ENCODE peak calls at places on chromosomes 5 and 9, in ten cellular contexts. E is activated CD4-positive, CD25-positive, alpha-beta regulatory T cell treated with anti-CD3 and anti-CD28 coated beads, Interleukin-2, amount 50 U/mL, for 72 hours; P is stimulated activated CD4-positive, alpha-beta T cell treated with anti-CD3 and anti-CD28 coated beads, Interleukin-2, amount 100 ng/mL, for 48 hours; H is sigmoid colon; R is sciatic nerve; A is neuronal stem cell; T is NCI-H1092; K is GM12865; V is HT-29; C is GM19239. I is an unnamed sample.

GRCh38 chr9:806285-807156 is 35.0 kb upstream of the DMRT1 start:
- DNase-seq in P (peak), A (peak), C (no peak), V (peak), E (no peak), H (no peak), K (peak), T (no peak), R (no peak), I (peak)

GRCh38 chr9:90023861-90024260 is 419.0 kb downstream of the GADD45G start:
- DNase-seq in K (no peak), A (no peak), T (no peak), P (no peak), H (no peak), C (no peak), R (no peak), E (no peak), V (no peak), I (no peak)

GRCh38 chr9:115757461-115757860 is 396.1 kb upstream of the PAPPA start:
- DNase-seq in V (no peak), K (no peak), C (no peak), T (no peak), P (no peak), A (no peak), R (no peak), H (no peak), E (no peak), I (no peak)

GRCh38 chr5:115776989-115777388 is 39.5 kb downstream of the CDO1 start:
- DNase-seq in C (no peak), K (no peak), A (no peak), T (no peak), V (no peak), E (no peak), P (no peak), R (no peak), H (no peak), I (no peak)

GRCh38 chr9:109557481-109557880 is 59.4 kb upstream of the PTPN3 start:
- DNase-seq in C (no peak), E (no peak), T (no peak), P (no peak), V (no peak), H (no peak), A (no peak), R (no peak), K (no peak), I (no peak)

GRCh38 chr5:134435525-134435924 is 23.8 kb upstream of the CDKN2AIPNL start:
- DNase-seq in P (no peak), R (no peak), C (no peak), E (no peak), V (no peak), K (no peak), T (no peak), H (no peak), A (no peak), I (no peak)

GRCh38 chr9:90009447-90009846 is 404.6 kb downstream of the GADD45G start:
- DNase-seq in P (no peak), E (no peak), V (no peak), C (no peak), H (no peak), K (peak), T (no peak), A (no peak), R (no peak), I (no peak)

GRCh38 chr5:146540421-146540820 is 24.4 kb upstream of the GPR151 start:
- DNase-seq in C (no peak), A (no peak), K (no peak), P (no peak), H (no peak), R (no peak), E (no peak), V (no peak), T (no peak), I (no peak)

GRCh38 chr5:4411664-4412063 is 728.5 kb upstream of the ADAMTS16 start:
- DNase-seq in H (no peak), E (no peak), A (no peak), K (no peak), T (no peak), V (no peak), C (no peak), R (no peak), P (no peak), I (peak)

I was measured in SK-MEL-5.